ENCODE peak calls at places on chromosomes 5 and 9, in four cellular contexts. C, U, T and R are unnamed samples.

GRCh38 chr9:100064872-100065581 is 33.8 kb downstream of the ERP44 start:
- DNase-seq in U (peak), C (no peak), T (no peak), R (no peak)

GRCh38 chr9:130239741-130240241 is 25.8 kb upstream of the HMCN2 start:
- DNase-seq in T (no peak), U (no peak), C (no peak), R (no peak)

GRCh38 chr9:129714393-129715051 is 38.3 kb downstream of the PTGES start:
- DNase-seq in U (no peak), T (no peak), C (no peak), R (no peak)

GRCh38 chr9:75072895-75073294 is 15.1 kb downstream of the NMRK1 start:
- DNase-seq in C (no peak), U (no peak), T (no peak), R (no peak)

GRCh38 chr9:115262952-115263351 is 145.0 kb upstream of the TNC start:
- DNase-seq in C (no peak), U (no peak), T (no peak), R (no peak)

GRCh38 chr9:37284631-37285030 is 137.9 kb upstream of the GRHPR start:
- DNase-seq in T (no peak), C (no peak), U (peak), R (no peak)

GRCh38 chr5:7916171-7916804 is 47.3 kb downstream of the MTRR start:
- DNase-seq in C (no peak), T (no peak), U (no peak), R (no peak)

GRCh38 chr9:27118916-27119315 is 9.9 kb downstream of the TEK start:
- DNase-seq in T (no peak), C (no peak), U (no peak), R (no peak)

GRCh38 chr9:134375430-134376385 is 49.5 kb downstream of the RXRA start:
- DNase-seq in U (no peak), C (no peak), T (no peak), R (no peak)

GRCh38 chr9:112489876-112490661 is 3.4 kb downstream of the KIAA1958 start:
- DNase-seq in C (no peak), T (no peak), U (no peak), R (no peak)

GRCh38 chr5:129904102-129904666 is at the start of gene CHSY3:
- DNase-seq in U (no peak), T (peak), C (peak), R (peak)

GRCh38 chr9:99307846-99308245 is 85.8 kb downstream of the SEC61B start:
- DNase-seq in C (no peak), U (no peak), T (no peak), R (no peak)

GRCh38 chr5:57298295-57298984 is 124.6 kb downstream of the GPBP1 start:
- DNase-seq in T (peak), U (peak), C (peak), R (peak)

GRCh38 chr5:34789021-34789531 is 49.9 kb upstream of the TTC23L start:
- DNase-seq in C (no peak), T (no peak), U (peak), R (no peak)

GRCh38 chr5:83255268-83255667 is 177.9 kb downstream of the XRCC4 start:
- DNase-seq in U (peak), T (no peak), C (no peak), R (no peak)

GRCh38 chr9:127503947-127504886 is 52.9 kb downstream of the LRSAM1 start:
- DNase-seq in T (peak), C (peak), U (no peak), R (peak)

GRCh38 chr5:112419050-112419595 is at the start of gene EPB41L4A:
- DNase-seq in U (no peak), C (peak), T (peak), R (peak)

GRCh38 chr5:114700823-114701222 is 339.0 kb downstream of the KCNN2 start:
- DNase-seq in T (no peak), U (no peak), C (no peak), R (no peak)

GRCh38 chr9:129509508-129509907 is 111.4 kb downstream of the C9orf50 start:
- DNase-seq in U (peak), T (no peak), C (no peak), R (no peak)

GRCh38 chr9:114958021-114958846 is 27.8 kb upstream of the TNFSF8 start:
- DNase-seq in C (no peak), U (no peak), T (no peak), R (no peak)

GRCh38 chr5:6484899-6485298 is 36.2 kb downstream of the UBE2QL1 start:
- DNase-seq in U (no peak), T (peak), C (no peak), R (no peak)

GRCh38 chr5:123776761-123777160 is 264.8 kb downstream of the CSNK1G3 start:
- DNase-seq in U (peak), T (no peak), C (no peak), R (no peak)

GRCh38 chr5:148855249-148856008 is 29.0 kb downstream of the ADRB2 start:
- DNase-seq in T (no peak), U (no peak), C (no peak), R (no peak)

GRCh38 chr5:96140496-96140895 is 178.8 kb upstream of the ELL2 start:
- DNase-seq in T (no peak), C (no peak), U (no peak), R (no peak)

GRCh38 chr5:181190711-181191525 is 14.1 kb downstream of the TRIM7 start:
- DNase-seq in U (no peak), C (peak), T (peak), R (peak)

GRCh38 chr9:113851359-113851758 is 24.8 kb upstream of the ZNF618 start:
- DNase-seq in C (no peak), T (no peak), U (no peak), R (no peak)

GRCh38 chr5:150607105-150607504 is 33.4 kb upstream of the SYNPO start:
- DNase-seq in C (no peak), U (no peak), T (no peak), R (no peak)

GRCh38 chr9:33517373-33517772 is 6.7 kb upstream of the ANKRD18B start:
- DNase-seq in U (no peak), T (no peak), C (no peak), R (peak)

GRCh38 chr9:2655411-2655901 is 33.9 kb downstream of the VLDLR start:
- DNase-seq in U (peak), C (no peak), T (no peak), R (no peak)

GRCh38 chr5:7518947-7519560 is 123.1 kb downstream of the ADCY2 start:
- DNase-seq in T (no peak), U (no peak), C (no peak), R (peak)

GRCh38 chr9:78601957-78602565 is 305.1 kb downstream of the PSAT1 start:
- DNase-seq in C (peak), U (no peak), T (no peak), R (peak)

GRCh38 chr9:101443358-101443757 is 7.8 kb upstream of the ALDOB start:
- DNase-seq in T (peak), C (no peak), U (no peak), R (no peak)

GRCh38 chr5:6713274-6714181 is at the start of gene TENT4A:
- DNase-seq in U (no peak), C (peak), T (no peak), R (no peak)

GRCh38 chr9:101791938-101792337 is 53.5 kb upstream of the GRIN3A start:
- DNase-seq in C (peak), T (no peak), U (no peak), R (peak)

GRCh38 chr5:172302047-172302710 is 18.6 kb upstream of the UBTD2 start:
- DNase-seq in U (no peak), C (no peak), T (no peak), R (no peak)

GRCh38 chr5:9233712-9234111 is 312.2 kb downstream of the SEMA5A start:
- DNase-seq in T (no peak), C (no peak), U (peak), R (no peak)

GRCh38 chr9:34333836-34334235 is 4.5 kb downstream of the NUDT2 start:
- DNase-seq in T (no peak), C (no peak), U (no peak), R (no peak)

GRCh38 chr5:122965111-122965510 is 71.4 kb downstream of the PPIC start:
- DNase-seq in U (no peak), T (no peak), C (no peak), R (no peak)

GRCh38 chr5:9537223-9538141 is 8.4 kb downstream of the SEMA5A start:
- DNase-seq in U (no peak), C (no peak), T (no peak), R (no peak)

GRCh38 chr9:21670374-21670773 is 132.1 kb upstream of the MTAP start:
- DNase-seq in C (no peak), U (no peak), T (no peak), R (no peak)